ENCODE peak calls at places on chromosomes 3 and 15, in four cellular contexts. G, I, J and M are unnamed samples.

GRCh38 chr3:112043621-112044201 is 9.2 kb downstream of the TMPRSS7 start:
- DNase-seq in J (peak; percentile 5), I (peak; percentile 67), G (peak; percentile 79), M (peak; percentile 45)

GRCh38 chr3:181710581-181711255 is 1.0 kb upstream of the SOX2 start:
- DNase-seq in J (no peak), G (no peak), I (no peak), M (peak; percentile 93)

GRCh38 chr15:92884813-92885461 is 15.2 kb upstream of the CHD2 start:
- DNase-seq in J (no peak), G (peak; percentile 28), I (no peak), M (no peak)

GRCh38 chr3:159814161-159814560 is 174.5 kb upstream of the IL12A start:
- DNase-seq in J (peak; percentile 31), I (peak; percentile 93), G (peak; percentile 42), M (peak; percentile 74)

GRCh38 chr3:52237659-52238172 is 1.2 kb downstream of the TWF2 start:
- DNase-seq in G (peak; percentile 89), J (no peak), I (peak; percentile 69), M (peak; percentile 68)

GRCh38 chr15:100763764-100764750 is 115.6 kb upstream of the ALDH1A3 start:
- DNase-seq in J (no peak), G (no peak), I (no peak), M (no peak)

GRCh38 chr3:62070891-62071290 is 302.5 kb downstream of the FEZF2 start:
- DNase-seq in I (no peak), G (no peak), J (no peak), M (no peak)

GRCh38 chr3:12501360-12502020 is 17.2 kb downstream of the TSEN2 start:
- DNase-seq in G (peak; percentile 69), J (no peak), I (no peak), M (no peak)

GRCh38 chr3:120855665-120856437 is 52.2 kb upstream of the STXBP5L start:
- DNase-seq in J (no peak), G (peak; percentile 74), I (peak; percentile 38), M (peak; percentile 33)

GRCh38 chr3:124250053-124250452 is 258.1 kb upstream of the ROPN1 start:
- DNase-seq in I (no peak), G (no peak), J (no peak), M (no peak)

GRCh38 chr15:42576040-42576594 is 711 bp downstream of the STARD9 start:
- DNase-seq in I (no peak), J (no peak), G (no peak), M (no peak)

GRCh38 chr3:146883292-146883691 is 278.1 kb upstream of the PLSCR5 start:
- DNase-seq in I (no peak), G (no peak), J (no peak), M (no peak)

GRCh38 chr15:89556413-89557262 is 18.6 kb upstream of the TICRR start:
- DNase-seq in J (peak; percentile 39), G (peak; percentile 77), I (peak; percentile 79), M (peak; percentile 75)

GRCh38 chr3:156174229-156174847 is 54.0 kb downstream of the KCNAB1 start:
- DNase-seq in J (no peak), G (peak; percentile 66), I (peak; percentile 55), M (no peak)

GRCh38 chr3:69082805-69083204 is 1.9 kb upstream of the ARL6IP5 start:
- DNase-seq in G (peak; percentile 83), J (no peak), I (no peak), M (no peak)

GRCh38 chr3:187238239-187238638 is 41.0 kb downstream of the RTP1 start:
- DNase-seq in G (no peak), I (no peak), J (no peak), M (no peak)

DNA sequence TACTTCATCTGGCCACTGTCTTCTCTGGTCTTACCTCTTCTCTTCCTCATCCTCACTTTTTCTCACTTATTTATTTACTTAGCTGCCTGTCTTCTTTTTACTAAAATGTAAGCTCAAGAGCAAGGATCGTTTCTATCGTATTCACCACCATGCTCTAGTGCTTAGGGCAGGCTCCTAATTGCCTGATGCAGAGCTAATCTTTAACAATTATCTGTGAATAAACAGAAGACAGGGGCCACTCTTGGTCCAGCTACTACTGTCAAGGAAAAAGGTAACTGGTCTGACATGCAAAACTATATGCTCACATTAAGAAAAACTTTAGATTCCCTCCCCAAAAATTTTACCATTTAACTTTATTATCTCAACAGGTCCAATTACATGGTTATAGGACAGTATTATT is 17.5 kb downstream of the PIK3R4 start:
- DNase-seq in G (no peak), I (no peak), J (no peak), M (no peak)
- H3K56ac ChIP-seq in G (no peak overlapping the region), I (no peak overlapping the region), J (no peak overlapping the region), M (no peak overlapping the region)

GRCh38 chr3:127017781-127018180 is 34.9 kb downstream of the PLXNA1 start:
- DNase-seq in I (no peak), J (no peak), G (no peak), M (no peak)

GRCh38 chr3:127020543-127020942 is 37.6 kb downstream of the PLXNA1 start:
- DNase-seq in I (no peak), J (no peak), G (no peak), M (no peak)

GRCh38 chr3:127017229-127017628 is 34.3 kb downstream of the PLXNA1 start:
- DNase-seq in G (no peak), I (no peak), J (no peak), M (no peak)

GRCh38 chr3:127018306-127018828 is 35.5 kb downstream of the PLXNA1 start:
- DNase-seq in J (no peak), G (no peak), I (no peak), M (no peak)

DNA sequence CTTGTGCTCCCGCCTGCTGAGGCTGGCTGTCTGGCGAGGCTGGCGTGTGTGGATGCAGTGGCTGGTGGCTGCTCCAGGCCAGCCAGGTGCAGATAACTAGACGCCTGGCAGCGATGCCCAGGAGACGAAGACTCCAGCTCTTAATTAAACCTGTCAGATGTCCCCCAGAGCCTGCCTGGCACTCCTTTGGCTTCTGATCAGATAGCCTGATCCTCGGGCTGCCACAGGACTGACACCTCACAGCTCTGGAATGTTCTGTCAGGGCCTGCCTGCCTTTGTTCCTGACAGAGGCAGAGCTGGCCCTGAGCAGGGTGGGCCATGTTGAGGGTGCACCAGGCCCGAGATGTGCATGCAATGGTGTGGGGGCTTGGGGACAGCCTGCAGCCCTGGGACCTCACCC is 36.5 kb downstream of the PLXNA1 start:
- DNase-seq in J (no peak), G (peak; percentile 45), I (peak; percentile 46), M (no peak)
- H3K56ac ChIP-seq in J (no peak overlapping the region), G (no peak overlapping the region), I (no peak overlapping the region), M (no peak overlapping the region)

GRCh38 chr3:55688154-55688553 is 201.0 kb upstream of the WNT5A start:
- DNase-seq in J (no peak), G (no peak), I (no peak), M (no peak)
- H3K56ac ChIP-seq in J (no peak overlapping the region), G (no peak overlapping the region), I (no peak overlapping the region), M (no peak overlapping the region)

GRCh38 chr3:119598410-119599098 is 869 bp downstream of the PLA1A start:
- DNase-seq in J (no peak), I (no peak), G (no peak), M (no peak)
- H3K56ac ChIP-seq in J (no peak overlapping the region), I (no peak overlapping the region), G (no peak overlapping the region), M (no peak overlapping the region)

GRCh38 chr3:31116651-31117050 is 222.2 kb upstream of the GADL1 start:
- DNase-seq in I (no peak), G (peak; percentile 50), J (no peak), M (no peak)
- H3K56ac ChIP-seq in I (no peak overlapping the region), G (no peak overlapping the region), J (no peak overlapping the region), M (no peak overlapping the region)

DNA sequence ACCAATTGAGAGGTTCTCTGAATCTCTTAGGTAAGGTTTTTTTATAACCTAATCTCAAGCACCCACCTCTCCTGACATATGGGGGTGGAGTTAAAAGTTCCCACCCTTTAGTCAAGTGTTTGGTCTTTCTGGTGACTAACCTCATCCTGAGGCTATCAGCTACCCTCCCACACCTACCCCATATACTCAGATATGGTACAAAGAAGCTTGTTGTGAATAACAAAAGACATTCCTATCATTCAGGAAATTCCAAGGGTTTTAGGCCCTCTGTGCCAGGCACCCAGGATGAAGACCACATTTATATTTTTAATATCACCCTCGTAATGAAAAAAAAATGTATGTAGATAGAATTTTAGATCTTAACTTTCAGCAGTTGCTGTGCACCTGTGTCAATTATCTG is 9.0 kb downstream of the CHMP2B start:
- DNase-seq in I (peak; percentile 50), G (no peak), J (no peak), M (no peak)
- H3K56ac ChIP-seq in I (no peak overlapping the region), G (no peak overlapping the region), J (no peak overlapping the region), M (no peak overlapping the region)

GRCh38 chr15:36626984-36627383 is 47.6 kb downstream of the CDIN1 start:
- DNase-seq in I (no peak), J (no peak), G (no peak), M (no peak)

GRCh38 chr15:36635681-36636080 is 56.3 kb downstream of the CDIN1 start:
- DNase-seq in G (no peak), J (no peak), I (no peak), M (no peak)

GRCh38 chr15:36627566-36627965 is 48.1 kb downstream of the CDIN1 start:
- DNase-seq in I (no peak), J (no peak), G (no peak), M (no peak)

GRCh38 chr15:36632196-36632595 is 52.8 kb downstream of the CDIN1 start:
- DNase-seq in G (peak; percentile 75), I (peak; percentile 71), J (no peak), M (no peak)
- H3K56ac ChIP-seq in G (no peak overlapping the region), I (no peak overlapping the region), J (no peak overlapping the region), M (no peak overlapping the region)